ENCODE peak calls at places on chromosomes 5 and 9, in four cellular contexts. One of them, this sample, is unnamed.
A peak's percentile ranks its signal among the peaks of the same experiment; 100 is the strongest.

GRCh38 chr9:3939820-3940219 is 360.0 kb downstream of the GLIS3 start:
- DNase-seq in activated CD4-positive, alpha-beta T cell treated with anti-CD3 and anti-CD28 coated beads for 36 hours: no peak
- DNase-seq in H54: no peak
- DNase-seq in SK-N-SH: no peak
- DNase-seq in this sample: no peak

GRCh38 chr5:119966028-119966427 is 336.7 kb downstream of the FAM170A start:
- DNase-seq in activated CD4-positive, alpha-beta T cell treated with anti-CD3 and anti-CD28 coated beads for 36 hours: no peak
- DNase-seq in H54: no peak
- DNase-seq in SK-N-SH: no peak
- DNase-seq in this sample: no peak

GRCh38 chr9:2119490-2120046 is 104.4 kb downstream of the SMARCA2 start:
- DNase-seq in H54: no peak
- DNase-seq in activated CD4-positive, alpha-beta T cell treated with anti-CD3 and anti-CD28 coated beads for 36 hours: no peak
- DNase-seq in SK-N-SH: no peak
- DNase-seq in this sample: no peak

GRCh38 chr5:123455095-123455494 is 31.9 kb upstream of the CEP120 start:
- DNase-seq in H54: no peak
- DNase-seq in SK-N-SH: no peak
- DNase-seq in activated CD4-positive, alpha-beta T cell treated with anti-CD3 and anti-CD28 coated beads for 36 hours: no peak
- DNase-seq in this sample: no peak

GRCh38 chr5:7425830-7426229 is 29.9 kb downstream of the ADCY2 start:
- DNase-seq in SK-N-SH: no peak
- DNase-seq in H54: no peak
- DNase-seq in activated CD4-positive, alpha-beta T cell treated with anti-CD3 and anti-CD28 coated beads for 36 hours: no peak
- DNase-seq in this sample: no peak

GRCh38 chr9:96219615-96220257 is 82.2 kb downstream of the HSD17B3 start:
- DNase-seq in activated CD4-positive, alpha-beta T cell treated with anti-CD3 and anti-CD28 coated beads for 36 hours: peak; percentile 66
- DNase-seq in H54: no peak
- DNase-seq in SK-N-SH: peak; percentile 55
- DNase-seq in this sample: no peak

GRCh38 chr5:127941646-127942045 is 141.9 kb upstream of the SLC12A2 start:
- DNase-seq in activated CD4-positive, alpha-beta T cell treated with anti-CD3 and anti-CD28 coated beads for 36 hours: no peak
- DNase-seq in SK-N-SH: no peak
- DNase-seq in H54: no peak
- DNase-seq in this sample: peak; percentile 8

GRCh38 chr9:94881023-94881422 is 154.5 kb downstream of the AOPEP start:
- DNase-seq in H54: no peak
- DNase-seq in SK-N-SH: no peak
- DNase-seq in activated CD4-positive, alpha-beta T cell treated with anti-CD3 and anti-CD28 coated beads for 36 hours: no peak
- DNase-seq in this sample: no peak

GRCh38 chr5:40030661-40031060 is 605.9 kb upstream of the DAB2 start:
- DNase-seq in H54: no peak
- DNase-seq in SK-N-SH: no peak
- DNase-seq in activated CD4-positive, alpha-beta T cell treated with anti-CD3 and anti-CD28 coated beads for 36 hours: no peak
- DNase-seq in this sample: no peak

GRCh38 chr5:138461343-138462125 is 3.7 kb upstream of the EGR1 start:
- DNase-seq in H54: peak; percentile 85
- DNase-seq in SK-N-SH: no peak
- DNase-seq in activated CD4-positive, alpha-beta T cell treated with anti-CD3 and anti-CD28 coated beads for 36 hours: no peak
- DNase-seq in this sample: no peak

GRCh38 chr5:112312295-112312694 is 106.8 kb downstream of the EPB41L4A start:
- DNase-seq in SK-N-SH: no peak
- DNase-seq in H54: no peak
- DNase-seq in activated CD4-positive, alpha-beta T cell treated with anti-CD3 and anti-CD28 coated beads for 36 hours: no peak
- DNase-seq in this sample: no peak

GRCh38 chr5:43973318-43973717 is 370.3 kb downstream of the NNT start:
- DNase-seq in SK-N-SH: no peak
- DNase-seq in activated CD4-positive, alpha-beta T cell treated with anti-CD3 and anti-CD28 coated beads for 36 hours: no peak
- DNase-seq in H54: no peak
- DNase-seq in this sample: no peak

GRCh38 chr5:163705983-163706771 is 200.8 kb downstream of the MAT2B start:
- DNase-seq in activated CD4-positive, alpha-beta T cell treated with anti-CD3 and anti-CD28 coated beads for 36 hours: no peak
- DNase-seq in SK-N-SH: no peak
- DNase-seq in H54: no peak
- DNase-seq in this sample: no peak

GRCh38 chr5:32061236-32061635 is 112.9 kb downstream of the GOLPH3 start:
- DNase-seq in activated CD4-positive, alpha-beta T cell treated with anti-CD3 and anti-CD28 coated beads for 36 hours: no peak
- DNase-seq in SK-N-SH: no peak
- DNase-seq in H54: no peak
- DNase-seq in this sample: no peak

GRCh38 chr9:124021385-124021769 is 9.8 kb downstream of the LHX2 start:
- DNase-seq in activated CD4-positive, alpha-beta T cell treated with anti-CD3 and anti-CD28 coated beads for 36 hours: no peak
- DNase-seq in SK-N-SH: no peak
- DNase-seq in H54: no peak
- DNase-seq in this sample: no peak

GRCh38 chr5:96247097-96247675 is 185.9 kb downstream of the PCSK1 start:
- DNase-seq in H54: no peak
- DNase-seq in activated CD4-positive, alpha-beta T cell treated with anti-CD3 and anti-CD28 coated beads for 36 hours: no peak
- DNase-seq in SK-N-SH: no peak
- DNase-seq in this sample: no peak

GRCh38 chr5:90844931-90845330 is 286.3 kb downstream of the ADGRV1 start:
- DNase-seq in activated CD4-positive, alpha-beta T cell treated with anti-CD3 and anti-CD28 coated beads for 36 hours: no peak
- DNase-seq in SK-N-SH: no peak
- DNase-seq in H54: no peak
- DNase-seq in this sample: no peak

GRCh38 chr9:109989296-109989695 is 209.3 kb downstream of the PALM2AKAP2 start:
- DNase-seq in H54: no peak
- DNase-seq in SK-N-SH: no peak
- DNase-seq in activated CD4-positive, alpha-beta T cell treated with anti-CD3 and anti-CD28 coated beads for 36 hours: no peak
- DNase-seq in this sample: no peak

GRCh38 chr5:7436521-7436920 is 40.6 kb downstream of the ADCY2 start:
- DNase-seq in activated CD4-positive, alpha-beta T cell treated with anti-CD3 and anti-CD28 coated beads for 36 hours: no peak
- DNase-seq in SK-N-SH: no peak
- DNase-seq in H54: no peak
- DNase-seq in this sample: no peak

GRCh38 chr9:70056545-70056944 is 12.9 kb downstream of the MAMDC2 start:
- DNase-seq in activated CD4-positive, alpha-beta T cell treated with anti-CD3 and anti-CD28 coated beads for 36 hours: no peak
- DNase-seq in SK-N-SH: no peak
- DNase-seq in H54: no peak
- DNase-seq in this sample: no peak

GRCh38 chr5:107968998-107969397 is 298.3 kb upstream of the EFNA5 start:
- DNase-seq in H54: no peak
- DNase-seq in SK-N-SH: no peak
- DNase-seq in activated CD4-positive, alpha-beta T cell treated with anti-CD3 and anti-CD28 coated beads for 36 hours: no peak
- DNase-seq in this sample: no peak

GRCh38 chr5:97266576-97266975 is 83.5 kb upstream of the RIOK2 start:
- DNase-seq in SK-N-SH: no peak
- DNase-seq in activated CD4-positive, alpha-beta T cell treated with anti-CD3 and anti-CD28 coated beads for 36 hours: no peak
- DNase-seq in H54: no peak
- DNase-seq in this sample: peak; percentile 12

GRCh38 chr9:5838884-5839571 is 6.1 kb upstream of the ERMP1 start:
- DNase-seq in activated CD4-positive, alpha-beta T cell treated with anti-CD3 and anti-CD28 coated beads for 36 hours: no peak
- DNase-seq in SK-N-SH: no peak
- DNase-seq in H54: peak; percentile 63
- DNase-seq in this sample: no peak

GRCh38 chr5:38576971-38577684 is 20.7 kb upstream of the LIFR start:
- DNase-seq in SK-N-SH: no peak
- DNase-seq in activated CD4-positive, alpha-beta T cell treated with anti-CD3 and anti-CD28 coated beads for 36 hours: no peak
- DNase-seq in H54: no peak
- DNase-seq in this sample: no peak

GRCh38 chr5:123035950-123036390 is 555 bp downstream of the PPIC start:
- DNase-seq in H54: peak; percentile 47
- DNase-seq in activated CD4-positive, alpha-beta T cell treated with anti-CD3 and anti-CD28 coated beads for 36 hours: peak; percentile 12
- DNase-seq in SK-N-SH: peak; percentile 79
- DNase-seq in this sample: peak; percentile 35

GRCh38 chr5:149063017-149063687 is at the start of gene SH3TC2:
- DNase-seq in H54: peak; percentile 69
- DNase-seq in SK-N-SH: no peak
- DNase-seq in activated CD4-positive, alpha-beta T cell treated with anti-CD3 and anti-CD28 coated beads for 36 hours: no peak
- DNase-seq in this sample: peak; percentile 77

GRCh38 chr5:142597546-142598337 is 88.1 kb downstream of the FGF1 start:
- DNase-seq in SK-N-SH: no peak
- DNase-seq in activated CD4-positive, alpha-beta T cell treated with anti-CD3 and anti-CD28 coated beads for 36 hours: peak; percentile 64
- DNase-seq in H54: peak; percentile 41
- DNase-seq in this sample: peak; percentile 38

GRCh38 chr9:78368236-78368635 is 71.3 kb downstream of the PSAT1 start:
- DNase-seq in H54: no peak
- DNase-seq in SK-N-SH: no peak
- DNase-seq in activated CD4-positive, alpha-beta T cell treated with anti-CD3 and anti-CD28 coated beads for 36 hours: no peak
- DNase-seq in this sample: no peak

GRCh38 chr9:23769307-23769935 is 56.6 kb downstream of the ELAVL2 start:
- DNase-seq in SK-N-SH: no peak
- DNase-seq in activated CD4-positive, alpha-beta T cell treated with anti-CD3 and anti-CD28 coated beads for 36 hours: no peak
- DNase-seq in H54: peak; percentile 26
- DNase-seq in this sample: no peak

GRCh38 chr5:78893959-78894676 is 91.0 kb downstream of the ARSB start:
- DNase-seq in SK-N-SH: no peak
- DNase-seq in H54: no peak
- DNase-seq in activated CD4-positive, alpha-beta T cell treated with anti-CD3 and anti-CD28 coated beads for 36 hours: no peak
- DNase-seq in this sample: no peak

GRCh38 chr9:95874989-95875304 is 544 bp upstream of the ERCC6L2 start:
- DNase-seq in H54: no peak
- DNase-seq in SK-N-SH: peak; percentile 50
- DNase-seq in activated CD4-positive, alpha-beta T cell treated with anti-CD3 and anti-CD28 coated beads for 36 hours: peak; percentile 83
- DNase-seq in this sample: no peak

GRCh38 chr5:107771926-107772325 is 101.2 kb upstream of the EFNA5 start:
- DNase-seq in activated CD4-positive, alpha-beta T cell treated with anti-CD3 and anti-CD28 coated beads for 36 hours: no peak
- DNase-seq in H54: no peak
- DNase-seq in SK-N-SH: no peak
- DNase-seq in this sample: no peak

GRCh38 chr5:1282139-1282992 is 12.5 kb downstream of the TERT start:
- DNase-seq in activated CD4-positive, alpha-beta T cell treated with anti-CD3 and anti-CD28 coated beads for 36 hours: no peak
- DNase-seq in SK-N-SH: no peak
- DNase-seq in H54: no peak
- DNase-seq in this sample: no peak

GRCh38 chr5:6616632-6617031 is 16.2 kb downstream of the NSUN2 start:
- DNase-seq in activated CD4-positive, alpha-beta T cell treated with anti-CD3 and anti-CD28 coated beads for 36 hours: no peak
- DNase-seq in SK-N-SH: no peak
- DNase-seq in H54: no peak
- DNase-seq in this sample: no peak

GRCh38 chr5:35319231-35320002 is 89.1 kb upstream of the PRLR start:
- DNase-seq in SK-N-SH: no peak
- DNase-seq in activated CD4-positive, alpha-beta T cell treated with anti-CD3 and anti-CD28 coated beads for 36 hours: peak; percentile 92
- DNase-seq in H54: no peak
- DNase-seq in this sample: no peak

GRCh38 chr9:79989079-79989478 is 417.3 kb downstream of the TLE4 start:
- DNase-seq in activated CD4-positive, alpha-beta T cell treated with anti-CD3 and anti-CD28 coated beads for 36 hours: no peak
- DNase-seq in SK-N-SH: no peak
- DNase-seq in H54: no peak
- DNase-seq in this sample: no peak

This sample was measured in amygdala.